ENCODE peak calls at places on chromosome X, in six cellular contexts. One of them, this sample, is unnamed.

GRCh38 chrX:119694601-119695534 is 1.9 kb upstream of the SEPTIN6 start:
- DNase-seq in choroid plexus epithelial cell: no peak
- DNase-seq in Ammon's horn: no peak
- DNase-seq in adrenal gland: no peak
- DNase-seq in T-helper 22 cell: no peak
- DNase-seq in posterior vena cava: no peak
- DNase-seq in this sample: peak

GRCh38 chrX:101677028-101677427 is 17.4 kb upstream of the ARMCX2 start:
- DNase-seq in choroid plexus epithelial cell: no peak
- DNase-seq in Ammon's horn: no peak
- DNase-seq in posterior vena cava: no peak
- DNase-seq in adrenal gland: no peak
- DNase-seq in T-helper 22 cell: no peak
- DNase-seq in this sample: no peak

GRCh38 chrX:318739-319578 is at the start of gene GTPBP6:
- DNase-seq in posterior vena cava: peak
- DNase-seq in Ammon's horn: peak
- DNase-seq in T-helper 22 cell: peak
- DNase-seq in adrenal gland: peak
- DNase-seq in choroid plexus epithelial cell: peak
- DNase-seq in this sample: peak

GRCh38 chrX:50700921-50701320 is 113.1 kb downstream of the SHROOM4 start:
- DNase-seq in Ammon's horn: no peak
- DNase-seq in T-helper 22 cell: no peak
- DNase-seq in posterior vena cava: no peak
- DNase-seq in adrenal gland: no peak
- DNase-seq in choroid plexus epithelial cell: no peak
- DNase-seq in this sample: no peak

GRCh38 chrX:142663330-142664095 is 362.2 kb upstream of the SPANXN4 start:
- DNase-seq in choroid plexus epithelial cell: no peak
- DNase-seq in posterior vena cava: no peak
- DNase-seq in T-helper 22 cell: no peak
- DNase-seq in adrenal gland: no peak
- DNase-seq in Ammon's horn: no peak
- DNase-seq in this sample: no peak

GRCh38 chrX:9456250-9457074 is 8.4 kb upstream of the TBL1X start:
- DNase-seq in adrenal gland: no peak
- DNase-seq in posterior vena cava: no peak
- DNase-seq in T-helper 22 cell: peak
- DNase-seq in Ammon's horn: no peak
- DNase-seq in choroid plexus epithelial cell: no peak
- DNase-seq in this sample: no peak

GRCh38 chrX:150898343-150899190 is at the start of gene CD99L2:
- DNase-seq in T-helper 22 cell: peak
- DNase-seq in Ammon's horn: peak
- DNase-seq in adrenal gland: peak
- DNase-seq in choroid plexus epithelial cell: peak
- DNase-seq in posterior vena cava: peak
- DNase-seq in this sample: peak

GRCh38 chrX:93673869-93674271 is at the start of gene FAM133A:
- DNase-seq in choroid plexus epithelial cell: peak
- DNase-seq in posterior vena cava: no peak
- DNase-seq in T-helper 22 cell: peak
- DNase-seq in Ammon's horn: peak
- DNase-seq in adrenal gland: peak
- DNase-seq in this sample: no peak

This sample was measured in spleen.